ENCODE peak calls at places on chromosomes 3 and 15, in six cellular contexts. One of them, this sample, is unnamed.

GRCh38 chr3:20480771-20481170 is 294.8 kb upstream of the SGO1 start:
- DNase-seq in GM12878: no peak
- DNase-seq in fibroblast of lung: no peak
- DNase-seq in body of pancreas: no peak
- DNase-seq in heart right ventricle: no peak
- DNase-seq in HCT116: no peak
- DNase-seq in this sample: peak

GRCh38 chr15:47293763-47294162 is 423.5 kb upstream of the SEMA6D start:
- DNase-seq in GM12878: no peak
- DNase-seq in fibroblast of lung: peak
- DNase-seq in body of pancreas: peak
- DNase-seq in heart right ventricle: peak
- DNase-seq in HCT116: no peak
- DNase-seq in this sample: peak

GRCh38 chr3:149599236-149599635 is 58.6 kb downstream of the WWTR1 start:
- DNase-seq in GM12878: no peak
- DNase-seq in fibroblast of lung: peak
- DNase-seq in body of pancreas: no peak
- DNase-seq in heart right ventricle: peak
- DNase-seq in HCT116: no peak
- DNase-seq in this sample: peak

GRCh38 chr15:101579766-101580165 is 72.4 kb downstream of the TM2D3 start:
- DNase-seq in GM12878: no peak
- DNase-seq in fibroblast of lung: no peak
- DNase-seq in body of pancreas: no peak
- DNase-seq in heart right ventricle: no peak
- DNase-seq in HCT116: no peak
- DNase-seq in this sample: peak

GRCh38 chr3:160446522-160447056 is 3.0 kb downstream of the TRIM59 start:
- DNase-seq in GM12878: no peak
- DNase-seq in fibroblast of lung: no peak
- DNase-seq in body of pancreas: no peak
- DNase-seq in heart right ventricle: no peak
- DNase-seq in HCT116: no peak
- DNase-seq in this sample: no peak

GRCh38 chr3:112247351-112247750 is 46.7 kb downstream of the SLC9C1 start:
- DNase-seq in GM12878: no peak
- DNase-seq in fibroblast of lung: no peak
- DNase-seq in body of pancreas: no peak
- DNase-seq in heart right ventricle: no peak
- DNase-seq in HCT116: no peak
- DNase-seq in this sample: no peak

GRCh38 chr15:58684751-58685150 is 64.8 kb downstream of the ADAM10 start:
- DNase-seq in GM12878: no peak
- DNase-seq in fibroblast of lung: no peak
- DNase-seq in body of pancreas: no peak
- DNase-seq in heart right ventricle: no peak
- DNase-seq in HCT116: no peak
- DNase-seq in this sample: peak

GRCh38 chr15:44580105-44580504 is 43.2 kb downstream of the EIF3J start:
- DNase-seq in GM12878: no peak
- DNase-seq in fibroblast of lung: no peak
- DNase-seq in body of pancreas: no peak
- DNase-seq in heart right ventricle: no peak
- DNase-seq in HCT116: no peak
- DNase-seq in this sample: no peak

GRCh38 chr3:8986741-8987672 is 23.7 kb upstream of the RAD18 start:
- DNase-seq in GM12878: no peak
- DNase-seq in fibroblast of lung: no peak
- DNase-seq in body of pancreas: no peak
- DNase-seq in heart right ventricle: no peak
- DNase-seq in HCT116: no peak
- DNase-seq in this sample: no peak

GRCh38 chr15:42491540-42492225 is 742 bp upstream of the ZNF106 start:
- DNase-seq in GM12878: no peak
- DNase-seq in fibroblast of lung: peak
- DNase-seq in body of pancreas: no peak
- DNase-seq in heart right ventricle: no peak
- DNase-seq in HCT116: no peak
- DNase-seq in this sample: peak
- H3K4me3 ChIP-seq in GM12878: peak
- H3K4me3 ChIP-seq in fibroblast of lung: peak
- H3K4me3 ChIP-seq in body of pancreas: no peak
- H3K4me3 ChIP-seq in heart right ventricle: peak
- H3K4me3 ChIP-seq in HCT116: peak
- H3K4me3 ChIP-seq in this sample: peak

GRCh38 chr3:4350789-4351163 is 47.6 kb downstream of the SETMAR start:
- DNase-seq in GM12878: peak
- DNase-seq in fibroblast of lung: peak
- DNase-seq in body of pancreas: peak
- DNase-seq in heart right ventricle: no peak
- DNase-seq in HCT116: peak
- DNase-seq in this sample: peak
- TF ChIP-seq CTCF in GM12878: peak
- TF ChIP-seq CTCF in fibroblast of lung: peak
- TF ChIP-seq CTCF in body of pancreas: peak
- TF ChIP-seq CTCF in heart right ventricle: peak
- TF ChIP-seq CTCF in HCT116: peak
- TF ChIP-seq CTCF in this sample: peak

GRCh38 chr15:67138946-67139855 is 73.8 kb downstream of the SMAD3 start:
- DNase-seq in GM12878: no peak
- DNase-seq in fibroblast of lung: peak
- DNase-seq in body of pancreas: peak
- DNase-seq in heart right ventricle: no peak
- DNase-seq in HCT116: no peak
- DNase-seq in this sample: peak

GRCh38 chr15:67137319-67137718 is 71.9 kb downstream of the SMAD3 start:
- DNase-seq in GM12878: no peak
- DNase-seq in fibroblast of lung: no peak
- DNase-seq in body of pancreas: no peak
- DNase-seq in heart right ventricle: no peak
- DNase-seq in HCT116: no peak
- DNase-seq in this sample: no peak

GRCh38 chr15:67136802-67137201 is 71.4 kb downstream of the SMAD3 start:
- DNase-seq in GM12878: no peak
- DNase-seq in fibroblast of lung: no peak
- DNase-seq in body of pancreas: no peak
- DNase-seq in heart right ventricle: no peak
- DNase-seq in HCT116: no peak
- DNase-seq in this sample: no peak

GRCh38 chr15:67140078-67140833 is 74.9 kb downstream of the SMAD3 start:
- DNase-seq in GM12878: no peak
- DNase-seq in fibroblast of lung: no peak
- DNase-seq in body of pancreas: no peak
- DNase-seq in heart right ventricle: no peak
- DNase-seq in HCT116: no peak
- DNase-seq in this sample: no peak

DNA sequence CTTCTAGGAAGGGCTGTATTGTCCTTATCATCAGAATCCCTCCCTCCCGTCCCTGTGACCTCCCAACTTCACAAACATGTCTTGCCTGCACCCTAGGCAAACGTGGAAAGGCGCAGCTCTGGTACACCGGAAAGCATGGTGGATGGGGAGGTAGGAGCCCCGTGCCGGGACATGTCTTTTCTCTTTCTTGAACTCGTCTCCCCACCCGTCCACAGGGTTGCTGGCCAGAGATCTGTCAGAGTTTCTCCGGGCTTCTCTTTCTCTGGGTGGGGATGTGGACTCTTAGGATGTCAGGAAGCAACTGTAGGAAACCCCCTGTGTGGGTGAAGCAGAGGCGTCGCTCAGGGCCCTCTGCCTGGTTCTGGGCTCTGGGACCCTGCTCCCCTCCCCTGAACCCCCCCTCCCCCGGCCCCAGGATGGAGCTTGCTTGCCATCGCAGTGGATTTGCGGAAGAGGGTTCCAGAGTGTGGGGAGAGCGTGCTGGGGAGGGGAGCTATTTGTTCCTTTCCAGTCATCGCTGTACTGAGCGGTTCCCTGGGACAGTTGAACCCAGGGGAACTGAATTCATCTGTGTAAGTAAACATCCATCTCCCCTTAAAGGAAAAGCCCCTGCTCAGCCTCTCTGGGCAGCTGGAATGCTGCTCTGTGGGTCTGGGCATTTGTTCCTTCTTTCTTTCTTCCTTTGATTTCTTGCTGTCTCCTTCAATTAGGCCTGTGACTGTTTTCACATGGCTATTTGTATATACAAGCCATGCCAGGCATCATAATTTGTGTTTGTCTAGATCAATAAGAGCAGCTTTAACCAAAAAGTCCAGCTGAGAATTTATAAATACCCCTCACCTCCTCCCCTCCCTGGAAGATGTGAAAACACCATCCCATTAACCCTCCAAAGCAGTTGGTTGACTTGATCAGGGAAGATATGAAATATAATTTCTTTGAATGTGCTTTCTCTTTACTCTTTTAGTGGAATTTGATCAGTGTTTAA is 72.8 kb downstream of the SMAD3 start:
- DNase-seq in GM12878: no peak
- DNase-seq in fibroblast of lung: peak
- DNase-seq in body of pancreas: no peak
- DNase-seq in heart right ventricle: no peak
- DNase-seq in HCT116: no peak
- DNase-seq in this sample: no peak
- H3K4me3 ChIP-seq in GM12878: no peak
- H3K4me3 ChIP-seq in fibroblast of lung: peak
- H3K4me3 ChIP-seq in body of pancreas: no peak
- H3K4me3 ChIP-seq in heart right ventricle: peak
- H3K4me3 ChIP-seq in HCT116: no peak
- H3K4me3 ChIP-seq in this sample: peak

GRCh38 chr3:23086366-23086765 is 116.8 kb upstream of the UBE2E2 start:
- DNase-seq in GM12878: no peak
- DNase-seq in fibroblast of lung: no peak
- DNase-seq in body of pancreas: no peak
- DNase-seq in heart right ventricle: no peak
- DNase-seq in HCT116: no peak
- DNase-seq in this sample: no peak
- TF ChIP-seq CTCF in GM12878: no peak
- TF ChIP-seq CTCF in fibroblast of lung: no peak
- TF ChIP-seq CTCF in body of pancreas: no peak
- TF ChIP-seq CTCF in heart right ventricle: no peak
- TF ChIP-seq CTCF in HCT116: no peak
- TF ChIP-seq CTCF in this sample: no peak

This sample was measured in choroid plexus epithelial cell.